ENCODE peak calls at places on chromosomes 6 and 20, in eight cellular contexts. P is smooth muscle cell of the brain vasculature, A is HuH-7.5, I is mucosa of descending colon, Q is small intestine, L is kidney epithelial cell, C is non-pigmented ciliary epithelial cell, S is GDM1. U is an unnamed sample.

GRCh38 chr6:47477497-47478232 is at the start of gene CD2AP:
- DNase-seq in L (peak; percentile 55), Q (peak; percentile 92), S (peak; percentile 85), I (peak; percentile 95), C (no peak), A (peak; percentile 68), P (no peak), U (peak; percentile 86)

GRCh38 chr20:3795511-3796468 is at the start of gene CDC25B:
- DNase-seq in I (peak; percentile 97), Q (peak; percentile 91), S (peak; percentile 70), C (no peak), P (no peak), L (no peak), A (peak; percentile 98), U (peak; percentile 92)

GRCh38 chr6:111764238-111765182 is 108.7 kb downstream of the FYN start:
- DNase-seq in Q (peak; percentile 71), L (no peak), I (peak; percentile 67), C (no peak), S (no peak), A (no peak), P (no peak), U (peak; percentile 86)

GRCh38 chr6:24829657-24830056 is 30.9 kb upstream of the ARMH2 start:
- DNase-seq in Q (no peak), I (no peak), A (no peak), P (no peak), C (no peak), L (no peak), S (no peak), U (no peak)

GRCh38 chr6:164151161-164151728 is 736.7 kb downstream of the QKI start:
- DNase-seq in C (no peak), A (no peak), Q (no peak), P (no peak), L (no peak), I (no peak), S (no peak), U (no peak)

GRCh38 chr20:37526238-37526838 is 1.3 kb downstream of the BLCAP start:
- DNase-seq in L (no peak), A (no peak), C (no peak), P (peak; percentile 67), Q (peak; percentile 55), S (no peak), I (no peak), U (no peak)

GRCh38 chr6:166540631-166541331 is 45.7 kb downstream of the RAMACL start:
- DNase-seq in Q (peak; percentile 48), I (no peak), C (no peak), A (no peak), L (no peak), S (no peak), P (no peak), U (peak; percentile 65)

GRCh38 chr6:149060985-149061760 is 256.3 kb upstream of the TAB2 start:
- DNase-seq in P (peak; percentile 93), S (no peak), I (no peak), C (no peak), Q (peak; percentile 58), A (no peak), L (peak; percentile 53), U (no peak)

GRCh38 chr20:25466846-25467245 is 59.4 kb downstream of the GINS1 start:
- DNase-seq in I (no peak), P (no peak), A (no peak), L (no peak), C (no peak), Q (no peak), S (no peak), U (no peak)

GRCh38 chr6:113920663-113921267 is 50.2 kb downstream of the HDAC2 start:
- DNase-seq in L (no peak), Q (peak; percentile 62), S (no peak), A (no peak), I (no peak), C (no peak), P (no peak), U (no peak)

GRCh38 chr20:13464702-13465101 is 174.0 kb downstream of the TASP1 start:
- DNase-seq in Q (no peak), A (no peak), S (no peak), P (no peak), I (no peak), C (no peak), L (no peak), U (no peak)

GRCh38 chr6:149683256-149683860 is 34.5 kb downstream of the LATS1 start:
- DNase-seq in I (no peak), L (no peak), Q (no peak), S (no peak), P (no peak), C (no peak), A (no peak), U (no peak)

GRCh38 chr6:5695260-5696245 is 311.2 kb downstream of the NRN1 start:
- DNase-seq in I (no peak), P (no peak), L (peak; percentile 84), Q (no peak), S (no peak), A (no peak), C (peak; percentile 35), U (no peak)

GRCh38 chr6:142478117-142478516 is 176.3 kb downstream of the ADGRG6 start:
- DNase-seq in A (no peak), L (no peak), S (peak; percentile 33), Q (no peak), I (no peak), P (no peak), C (peak; percentile 10), U (no peak)